ENCODE peak calls at places on chromosomes 11 and 22, in eight cellular contexts. Q, U, Y, I, N, S, H and G are unnamed samples. For H3K27me3, the result is how much of the 10 kb centered on the place peaks cover.

GRCh38 chr11:114440971-114441810 is 1.9 kb downstream of the REXO2 start:
- DNase-seq in Q (no peak), U (no peak), Y (no peak), I (no peak), N (no peak), S (no peak), H (peak), G (no peak)

GRCh38 chr11:100639140-100639539 is 47.9 kb upstream of the ARHGAP42 start:
- DNase-seq in Q (no peak), U (no peak), Y (no peak), I (no peak), N (no peak), S (no peak), H (no peak), G (peak)

GRCh38 chr11:2769779-2770555 is 70.2 kb upstream of the KCNQ1OT1 start:
- DNase-seq in Q (peak), U (peak), Y (no peak), I (no peak), N (no peak), S (peak), H (no peak), G (peak)

GRCh38 chr11:70558651-70559050 is 160.3 kb downstream of the CTTN start:
- DNase-seq in Q (no peak), U (no peak), Y (peak), I (no peak), N (no peak), S (no peak), H (no peak), G (peak)

GRCh38 chr11:112469376-112469775 is 208.7 kb upstream of the PLET1 start:
- DNase-seq in Q (no peak), U (no peak), Y (no peak), I (no peak), N (no peak), S (no peak), H (no peak), G (no peak)

GRCh38 chr11:115197433-115197832 is 306.8 kb downstream of the CADM1 start:
- DNase-seq in Q (no peak), U (no peak), Y (no peak), I (no peak), N (no peak), S (no peak), H (no peak), G (no peak)

GRCh38 chr11:117837070-117837776 is 12.7 kb upstream of the FXYD2 start:
- DNase-seq in Q (no peak), U (peak), Y (no peak), I (peak), N (no peak), S (no peak), H (no peak), G (peak)

GRCh38 chr11:3803726-3804510 is 4.4 kb upstream of the PGAP2 start:
- DNase-seq in Q (no peak), U (peak), Y (no peak), I (no peak), N (no peak), S (no peak), H (peak), G (no peak)

GRCh38 chr22:23790819-23791736 is 4.3 kb downstream of the SMARCB1 start:
- DNase-seq in Q (no peak), U (no peak), Y (no peak), I (no peak), N (no peak), S (peak), H (peak), G (peak)

GRCh38 chr11:120057595-120058581 is 80.0 kb downstream of the TRIM29 start:
- DNase-seq in Q (no peak), U (no peak), Y (peak), I (peak), N (peak), S (no peak), H (peak), G (no peak)

GRCh38 chr22:38732251-38732815 is 23.5 kb downstream of the SUN2 start:
- DNase-seq in Q (no peak), U (peak), Y (no peak), I (no peak), N (no peak), S (no peak), H (no peak), G (peak)

GRCh38 chr11:110431212-110432073 is 1.7 kb downstream of the FDX1 start:
- DNase-seq in Q (no peak), U (no peak), Y (no peak), I (no peak), N (no peak), S (no peak), H (peak), G (no peak)

GRCh38 chr22:26835929-26836528 is 178.6 kb downstream of the MIAT start:
- DNase-seq in Q (peak), U (no peak), Y (no peak), I (peak), N (peak), S (no peak), H (peak), G (no peak)

GRCh38 chr11:72373163-72373562 is 61.2 kb downstream of the CLPB start:
- DNase-seq in Q (peak), U (no peak), Y (no peak), I (no peak), N (no peak), S (peak), H (no peak), G (no peak)

GRCh38 chr11:335779-336665 is 15.4 kb upstream of the IFITM3 start:
- DNase-seq in Q (no peak), U (no peak), Y (no peak), I (no peak), N (no peak), S (no peak), H (no peak), G (no peak)

DNA sequence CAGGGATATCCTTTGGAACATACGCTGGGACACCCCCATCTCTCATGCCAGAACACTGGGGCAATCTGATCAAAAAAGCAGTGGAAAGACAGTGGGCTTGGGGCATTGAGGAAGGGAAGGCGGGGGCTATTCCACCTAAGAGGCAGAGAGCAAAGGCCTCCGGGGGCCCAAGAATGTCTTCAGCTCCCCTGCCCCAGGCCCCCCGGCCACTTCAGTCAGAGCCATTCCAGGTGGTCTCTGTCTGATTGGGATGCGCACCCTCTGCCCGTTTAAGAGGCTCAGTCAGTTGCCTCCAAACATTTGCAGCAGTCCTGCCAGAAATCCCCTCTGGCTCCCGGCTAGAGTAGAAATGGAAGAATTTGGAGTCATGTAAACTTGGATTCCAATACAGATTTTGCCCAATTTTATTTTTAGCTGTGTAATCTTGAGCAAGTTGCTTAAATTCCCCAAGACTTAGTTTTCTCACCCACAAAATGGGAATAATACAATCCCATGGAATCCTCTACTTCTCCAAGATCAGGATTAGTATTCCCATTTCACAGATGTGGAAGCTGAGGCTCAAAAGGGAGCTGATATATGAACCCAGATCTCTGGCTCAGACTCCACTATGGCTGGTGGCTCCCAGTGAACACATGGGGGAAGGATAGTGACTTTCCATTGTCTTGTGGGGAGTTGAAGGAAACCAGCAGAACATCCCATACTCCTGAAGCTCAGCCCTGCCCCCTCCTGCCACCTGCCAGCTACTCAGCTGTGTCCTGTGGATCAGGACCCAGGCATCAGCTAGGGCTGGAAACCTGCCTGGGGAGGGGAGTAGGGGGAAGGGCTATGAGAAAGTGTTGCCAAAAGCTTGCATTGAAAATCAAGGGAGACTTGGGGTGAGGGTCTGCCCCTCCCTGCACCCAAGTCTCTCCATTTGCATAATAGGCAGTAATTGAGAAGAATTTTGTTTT is 6.1 kb upstream of the WNT11 start:
- DNase-seq in Q (no peak), U (no peak), Y (peak), I (no peak), N (no peak), S (peak), H (no peak), G (no peak)
- H3K27me3 ChIP-seq in Q (under half), U (under half), Y (under half), I (under half), N (half or more), S (under half), H (under half), G (under half)

DNA sequence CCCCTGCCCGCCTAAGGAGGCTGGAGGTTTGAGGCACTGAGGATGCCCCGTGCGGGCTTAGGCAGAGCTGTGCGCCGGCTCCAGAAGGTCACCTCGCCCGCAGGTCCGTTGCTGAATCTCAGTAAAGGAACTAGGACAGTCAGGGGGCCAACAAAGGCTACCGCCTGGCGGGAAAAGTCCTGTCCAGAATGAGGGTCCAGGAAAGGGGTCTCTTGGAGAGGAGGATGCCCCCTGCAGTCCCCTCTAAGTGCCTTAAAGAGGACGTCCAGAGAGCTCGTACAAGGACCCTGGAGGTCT is 549 bp downstream of the PVALB start:
- DNase-seq in Q (no peak), U (no peak), Y (no peak), I (peak), N (no peak), S (no peak), H (peak), G (no peak)
- H3K27me3 ChIP-seq in Q (under half), U (half or more), Y (under half), I (under half), N (under half), S (half or more), H (half or more), G (under half)

DNA sequence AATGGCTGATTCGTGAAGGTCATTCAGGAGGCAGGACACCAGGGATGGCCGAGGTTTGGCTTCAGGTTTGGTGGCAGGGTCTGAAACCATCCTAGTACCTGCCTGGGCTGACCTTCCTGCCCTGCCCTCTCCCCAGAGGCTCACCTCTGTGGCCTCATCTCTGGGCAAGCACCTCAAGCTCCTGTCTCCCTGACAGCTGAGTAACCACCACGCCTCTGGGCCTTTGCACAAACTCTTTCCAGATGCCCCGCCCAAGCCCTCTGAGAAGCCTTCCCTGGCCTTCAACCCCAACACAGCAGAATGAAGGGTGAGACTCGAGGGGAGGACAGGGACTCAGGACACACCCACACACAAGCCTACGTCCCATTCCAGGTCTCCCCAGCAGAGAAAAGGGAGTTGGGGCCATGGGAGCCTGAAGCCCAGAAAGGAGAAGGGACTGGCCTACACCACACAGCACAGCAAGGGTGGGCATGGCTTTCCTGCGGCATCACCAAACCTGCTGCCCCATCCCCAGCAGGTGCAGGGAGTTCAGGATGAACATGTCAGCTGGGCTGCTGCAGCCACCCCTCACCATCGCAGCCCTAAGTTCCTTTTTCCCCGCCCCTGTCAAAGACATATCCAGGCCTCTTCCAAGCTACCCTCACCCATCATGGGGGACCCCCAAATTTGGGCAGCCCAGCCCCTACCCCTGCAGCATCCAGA is 2.4 kb downstream of the SHISA8 start:
- DNase-seq in Q (no peak), U (no peak), Y (no peak), I (peak), N (no peak), S (no peak), H (no peak), G (no peak)
- H3K27me3 ChIP-seq in Q (under half), U (half or more), Y (under half), I (half or more), N (half or more), S (half or more), H (half or more), G (under half)

GRCh38 chr11:39120890-39121289 is 2338.6 kb downstream of the LRRC4C start:
- DNase-seq in Q (no peak), U (no peak), Y (no peak), I (no peak), N (no peak), S (no peak), H (no peak), G (no peak)
- H3K27me3 ChIP-seq in Q (under half), U (under half), Y (under half), I (under half), N (under half), S (under half), H (under half), G (under half)

DNA sequence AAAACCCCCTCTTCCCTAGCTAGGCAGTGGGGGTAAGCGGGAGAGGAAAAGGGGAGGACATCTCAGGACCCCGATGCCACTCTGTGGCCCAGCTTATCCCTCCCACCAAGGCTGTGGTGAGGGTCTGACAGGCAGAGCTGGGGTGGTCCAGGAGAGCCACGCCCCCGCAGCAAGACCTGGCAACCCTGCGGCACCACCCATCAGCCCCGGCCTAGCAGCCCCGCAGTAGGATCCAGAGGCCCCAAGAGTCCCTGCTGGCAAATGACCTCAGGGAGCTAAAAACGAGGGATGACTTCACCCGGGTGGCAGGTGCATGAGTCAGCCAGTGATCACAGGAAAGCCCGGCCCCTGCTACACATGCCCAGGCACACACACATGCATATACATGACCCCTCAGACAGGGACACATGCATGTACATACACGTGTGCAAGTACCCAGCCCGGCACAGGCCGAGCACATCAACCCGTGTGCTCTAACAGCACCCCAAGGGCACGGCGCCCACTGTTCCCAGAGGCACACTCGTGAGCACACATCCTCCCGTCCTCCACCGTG is 32.3 kb downstream of the ARVCF start:
- DNase-seq in Q (no peak), U (no peak), Y (peak), I (no peak), N (no peak), S (no peak), H (peak), G (peak)
- H3K27me3 ChIP-seq in Q (under half), U (under half), Y (under half), I (under half), N (under half), S (under half), H (under half), G (under half)

DNA sequence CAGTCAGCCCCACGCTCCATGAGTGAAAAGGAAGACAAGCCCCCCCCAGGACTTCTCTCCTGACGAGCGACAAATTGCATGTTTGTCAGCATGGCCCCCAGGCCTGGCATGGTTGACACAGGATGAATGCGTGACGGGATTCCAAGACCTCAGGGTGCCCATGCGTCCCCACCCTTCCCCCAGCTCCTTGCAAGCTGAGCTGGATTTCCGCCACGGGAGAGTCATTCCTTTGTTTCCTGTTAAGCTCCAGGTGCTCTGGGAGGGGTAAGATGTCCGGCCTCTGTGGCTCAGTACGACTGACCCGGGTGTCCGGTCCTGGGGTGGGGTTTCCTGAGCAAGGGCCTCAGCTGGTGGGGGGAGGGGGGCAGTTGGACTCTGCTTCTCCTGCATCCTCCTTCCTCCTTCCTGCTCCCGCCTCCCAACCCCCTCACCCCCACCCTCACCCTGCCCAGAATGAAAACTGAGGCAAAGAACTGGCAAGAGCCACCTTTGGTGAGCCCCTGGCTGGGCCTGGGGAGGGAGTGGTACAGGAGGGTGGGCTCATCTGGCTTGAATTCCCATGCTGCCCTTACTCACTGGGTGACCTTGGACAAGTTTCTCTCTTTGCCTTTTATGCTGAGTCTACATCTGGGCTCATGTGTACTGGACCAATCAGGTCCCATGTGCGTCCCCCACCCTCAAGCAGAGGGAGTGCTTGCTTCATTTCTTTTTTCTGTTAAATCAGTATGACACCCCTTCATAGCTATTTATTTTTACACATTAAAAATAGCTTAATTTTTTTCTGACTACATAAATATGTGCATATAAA is 2.5 kb downstream of the CDC42EP2 start:
- DNase-seq in Q (peak), U (peak), Y (peak), I (peak), N (no peak), S (peak), H (peak), G (peak)
- H3K27me3 ChIP-seq in Q (under half), U (under half), Y (under half), I (under half), N (under half), S (under half), H (under half), G (under half)

GRCh38 chr11:75239551-75240290 is 853 bp upstream of the TPBGL start:
- DNase-seq in Q (no peak), U (no peak), Y (no peak), I (no peak), N (no peak), S (no peak), H (no peak), G (peak)
- H3K27me3 ChIP-seq in Q (under half), U (under half), Y (under half), I (under half), N (under half), S (half or more), H (under half), G (under half)

GRCh38 chr11:131460931-131461330 is 90.5 kb downstream of the NTM start:
- DNase-seq in Q (no peak), U (no peak), Y (no peak), I (no peak), N (no peak), S (no peak), H (no peak), G (no peak)
- H3K27me3 ChIP-seq in Q (under half), U (under half), Y (under half), I (under half), N (under half), S (under half), H (half or more), G (under half)

DNA sequence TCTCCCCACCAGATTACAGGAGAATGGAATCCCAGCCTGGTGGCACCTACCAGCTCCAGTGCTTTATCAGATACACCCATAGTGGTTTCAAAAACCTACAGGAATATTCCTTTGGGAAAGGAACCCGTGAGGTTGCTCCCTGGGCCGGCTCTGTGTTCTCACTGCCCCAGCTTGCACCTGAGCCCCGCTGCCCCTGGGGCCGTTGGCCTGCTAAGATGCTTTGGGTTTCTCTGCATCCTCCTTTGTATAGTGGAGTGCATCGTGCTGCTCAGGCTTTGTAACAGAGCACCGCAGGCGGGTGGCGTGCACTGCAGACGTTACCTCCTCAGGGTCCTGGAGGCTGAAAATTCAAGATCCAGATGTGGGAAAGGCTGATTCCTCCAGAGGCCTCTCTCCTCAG is 414.1 kb downstream of the BRD1 start:
- DNase-seq in Q (no peak), U (no peak), Y (no peak), I (peak), N (no peak), S (no peak), H (no peak), G (no peak)
- H3K27me3 ChIP-seq in Q (under half), U (under half), Y (under half), I (under half), N (under half), S (under half), H (under half), G (under half)